ENCODE peak calls at places on chromosomes 16 and 17, in four cellular contexts. One of them, this sample, is unnamed.

GRCh38 chr17:43701318-43701743 is 39.6 kb upstream of the MEOX1 start:
- DNase-seq in SJCRH30: peak; percentile 67
- DNase-seq in CD4-positive, alpha-beta memory T cell: no peak
- DNase-seq in left lung: peak; percentile 78
- DNase-seq in this sample: peak; percentile 15

GRCh38 chr17:7215652-7216139 is 3.9 kb downstream of the DLG4 start:
- DNase-seq in CD4-positive, alpha-beta memory T cell: no peak
- DNase-seq in SJCRH30: no peak
- DNase-seq in left lung: no peak
- DNase-seq in this sample: no peak

GRCh38 chr16:525520-526180 is 1.9 kb upstream of the CAPN15 start:
- DNase-seq in SJCRH30: no peak
- DNase-seq in CD4-positive, alpha-beta memory T cell: no peak
- DNase-seq in left lung: no peak
- DNase-seq in this sample: peak; percentile 63

GRCh38 chr16:64543401-64543800 is 578.5 kb downstream of the CDH11 start:
- DNase-seq in CD4-positive, alpha-beta memory T cell: no peak
- DNase-seq in left lung: no peak
- DNase-seq in SJCRH30: no peak
- DNase-seq in this sample: no peak

GRCh38 chr17:7992516-7992915 is 9.9 kb upstream of the GUCY2D start:
- DNase-seq in SJCRH30: no peak
- DNase-seq in CD4-positive, alpha-beta memory T cell: no peak
- DNase-seq in left lung: no peak
- DNase-seq in this sample: no peak

GRCh38 chr17:27491713-27492190 is 35.5 kb downstream of the KSR1 start:
- DNase-seq in left lung: no peak
- DNase-seq in SJCRH30: peak; percentile 21
- DNase-seq in CD4-positive, alpha-beta memory T cell: no peak
- DNase-seq in this sample: no peak

GRCh38 chr16:50531359-50531758 is 16.8 kb upstream of the NKD1 start:
- DNase-seq in SJCRH30: no peak
- DNase-seq in CD4-positive, alpha-beta memory T cell: no peak
- DNase-seq in left lung: no peak
- DNase-seq in this sample: no peak

GRCh38 chr17:19717411-19717908 is 1.1 kb upstream of the SLC47A2 start:
- DNase-seq in SJCRH30: no peak
- DNase-seq in CD4-positive, alpha-beta memory T cell: no peak
- DNase-seq in left lung: peak; percentile 49
- DNase-seq in this sample: no peak

GRCh38 chr17:73949903-73950302 is 253.6 kb upstream of the RPL38 start:
- DNase-seq in SJCRH30: no peak
- DNase-seq in CD4-positive, alpha-beta memory T cell: no peak
- DNase-seq in left lung: no peak
- DNase-seq in this sample: no peak

GRCh38 chr16:25959216-25959615 is 267.5 kb downstream of the HS3ST4 start:
- DNase-seq in CD4-positive, alpha-beta memory T cell: no peak
- DNase-seq in left lung: no peak
- DNase-seq in SJCRH30: no peak
- DNase-seq in this sample: no peak

GRCh38 chr16:70700101-70701020 is 14.5 kb upstream of the MTSS2 start:
- DNase-seq in left lung: no peak
- DNase-seq in SJCRH30: peak; percentile 85
- DNase-seq in CD4-positive, alpha-beta memory T cell: no peak
- DNase-seq in this sample: no peak

GRCh38 chr17:1351967-1352366 is 48.1 kb downstream of the YWHAE start:
- DNase-seq in CD4-positive, alpha-beta memory T cell: no peak
- DNase-seq in SJCRH30: no peak
- DNase-seq in left lung: no peak
- DNase-seq in this sample: no peak

GRCh38 chr17:36463916-36464764 is 22.3 kb upstream of the ZNHIT3 start:
- DNase-seq in left lung: no peak
- DNase-seq in CD4-positive, alpha-beta memory T cell: peak; percentile 20
- DNase-seq in SJCRH30: no peak
- DNase-seq in this sample: peak; percentile 18

GRCh38 chr17:81387235-81388060 is 7.8 kb upstream of the BAHCC1 start:
- DNase-seq in CD4-positive, alpha-beta memory T cell: no peak
- DNase-seq in left lung: no peak
- DNase-seq in SJCRH30: peak; percentile 82
- DNase-seq in this sample: no peak

GRCh38 chr17:81386646-81387234 is 8.5 kb upstream of the BAHCC1 start:
- DNase-seq in CD4-positive, alpha-beta memory T cell: no peak
- DNase-seq in left lung: no peak
- DNase-seq in SJCRH30: peak; percentile 79
- DNase-seq in this sample: no peak

GRCh38 chr17:81389585-81389984 is 5.7 kb upstream of the BAHCC1 start:
- DNase-seq in CD4-positive, alpha-beta memory T cell: no peak
- DNase-seq in left lung: no peak
- DNase-seq in SJCRH30: no peak
- DNase-seq in this sample: no peak

GRCh38 chr17:81388612-81389367 is 6.5 kb upstream of the BAHCC1 start:
- DNase-seq in CD4-positive, alpha-beta memory T cell: no peak
- DNase-seq in SJCRH30: peak; percentile 82
- DNase-seq in left lung: no peak
- DNase-seq in this sample: no peak

GRCh38 chr17:81388091-81388611 is 7.1 kb upstream of the BAHCC1 start:
- DNase-seq in CD4-positive, alpha-beta memory T cell: no peak
- DNase-seq in SJCRH30: peak; percentile 53
- DNase-seq in left lung: no peak
- DNase-seq in this sample: no peak
- H3K27me3 ChIP-seq in CD4-positive, alpha-beta memory T cell: peaks cover 35% of the 10 kb centered on the region
- H3K27me3 ChIP-seq in SJCRH30: no peaks in the 10 kb centered on the region
- H3K27me3 ChIP-seq in left lung: peaks cover 75% of the 10 kb centered on the region
- H3K27me3 ChIP-seq in this sample: peaks cover 48% of the 10 kb centered on the region

GRCh38 chr17:72117470-72117747 is 3.4 kb upstream of the SOX9 start:
- DNase-seq in SJCRH30: no peak
- DNase-seq in CD4-positive, alpha-beta memory T cell: no peak
- DNase-seq in left lung: no peak
- DNase-seq in this sample: no peak

GRCh38 chr17:72119280-72119962 is 1.4 kb upstream of the SOX9 start:
- DNase-seq in SJCRH30: no peak
- DNase-seq in CD4-positive, alpha-beta memory T cell: no peak
- DNase-seq in left lung: no peak
- DNase-seq in this sample: no peak

GRCh38 chr17:72118588-72119279 is 2.1 kb upstream of the SOX9 start:
- DNase-seq in CD4-positive, alpha-beta memory T cell: no peak
- DNase-seq in SJCRH30: peak; percentile 68
- DNase-seq in left lung: no peak
- DNase-seq in this sample: peak; percentile 13

GRCh38 chr17:72116692-72117469 is 3.9 kb upstream of the SOX9 start:
- DNase-seq in left lung: peak; percentile 62
- DNase-seq in CD4-positive, alpha-beta memory T cell: no peak
- DNase-seq in SJCRH30: no peak
- DNase-seq in this sample: no peak

GRCh38 chr17:72117748-72118587 is 2.9 kb upstream of the SOX9 start:
- DNase-seq in CD4-positive, alpha-beta memory T cell: no peak
- DNase-seq in left lung: peak; percentile 77
- DNase-seq in SJCRH30: no peak
- DNase-seq in this sample: no peak
- H3K27me3 ChIP-seq in CD4-positive, alpha-beta memory T cell: peaks cover 24% of the 10 kb centered on the region
- H3K27me3 ChIP-seq in left lung: peaks cover 100% of the 10 kb centered on the region
- H3K27me3 ChIP-seq in SJCRH30: no peaks in the 10 kb centered on the region
- H3K27me3 ChIP-seq in this sample: peaks cover 14% of the 10 kb centered on the region

DNA sequence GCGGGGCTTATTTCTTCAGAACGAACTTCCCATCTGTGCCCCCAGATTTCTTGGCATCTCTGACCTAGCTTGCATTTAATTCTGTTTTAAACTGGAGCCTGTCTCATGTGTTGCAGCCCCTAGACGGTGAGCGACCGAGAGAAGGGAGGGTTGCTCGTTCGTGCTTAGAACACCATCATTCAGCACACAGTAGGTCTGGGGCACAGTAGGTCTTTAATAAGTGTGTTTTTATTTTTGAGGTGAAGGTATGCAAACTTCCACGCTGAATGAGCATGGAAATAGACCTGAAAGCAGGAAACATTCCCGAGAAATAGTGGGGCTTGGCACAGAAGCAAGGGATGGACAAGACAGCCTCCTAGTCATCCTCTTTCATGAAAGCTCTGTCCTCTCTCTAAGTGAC is 57.0 kb upstream of the TAC4 start:
- DNase-seq in CD4-positive, alpha-beta memory T cell: no peak
- DNase-seq in SJCRH30: no peak
- DNase-seq in left lung: no peak
- DNase-seq in this sample: no peak
- H3K27me3 ChIP-seq in CD4-positive, alpha-beta memory T cell: peaks cover 49% of the 10 kb centered on the region
- H3K27me3 ChIP-seq in SJCRH30: peaks cover 46% of the 10 kb centered on the region
- H3K27me3 ChIP-seq in left lung: peaks cover 100% of the 10 kb centered on the region
- H3K27me3 ChIP-seq in this sample: peaks cover 52% of the 10 kb centered on the region

GRCh38 chr17:45844695-45845375 is at the start of gene SPPL2C:
- DNase-seq in SJCRH30: no peak
- DNase-seq in CD4-positive, alpha-beta memory T cell: no peak
- DNase-seq in left lung: no peak
- DNase-seq in this sample: no peak

GRCh38 chr17:45846223-45846622 is 1.5 kb downstream of the SPPL2C start:
- DNase-seq in CD4-positive, alpha-beta memory T cell: no peak
- DNase-seq in SJCRH30: no peak
- DNase-seq in left lung: no peak
- DNase-seq in this sample: no peak

GRCh38 chr17:45845376-45846185 is 900 bp downstream of the SPPL2C start:
- DNase-seq in CD4-positive, alpha-beta memory T cell: no peak
- DNase-seq in left lung: no peak
- DNase-seq in SJCRH30: no peak
- DNase-seq in this sample: no peak

GRCh38 chr17:45841883-45842525 is 2.7 kb upstream of the SPPL2C start:
- DNase-seq in SJCRH30: no peak
- DNase-seq in CD4-positive, alpha-beta memory T cell: no peak
- DNase-seq in left lung: no peak
- DNase-seq in this sample: no peak

DNA sequence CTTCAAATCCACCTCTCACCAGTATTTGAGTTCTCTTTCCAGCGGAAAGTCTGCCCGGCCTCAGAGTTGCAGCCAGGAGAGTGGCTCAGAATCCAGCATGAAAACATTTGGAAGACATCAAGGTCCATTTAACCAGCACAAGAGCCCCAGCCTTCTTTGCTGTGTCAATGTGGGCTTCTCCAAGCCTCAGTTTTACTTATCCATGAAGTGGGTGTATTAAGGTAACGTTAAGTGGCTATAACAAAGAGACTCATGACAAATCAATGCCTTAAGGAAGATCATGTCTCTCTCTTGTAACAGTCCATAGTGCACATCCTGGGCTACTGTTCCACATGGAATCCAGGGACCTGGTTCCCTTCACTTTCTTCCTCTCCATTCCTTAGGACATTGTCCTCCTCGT is 959 bp upstream of the SPPL2C start:
- DNase-seq in left lung: no peak
- DNase-seq in SJCRH30: no peak
- DNase-seq in CD4-positive, alpha-beta memory T cell: no peak
- DNase-seq in this sample: no peak
- H3K27me3 ChIP-seq in left lung: peaks cover 8% of the 10 kb centered on the region
- H3K27me3 ChIP-seq in SJCRH30: peaks cover 8% of the 10 kb centered on the region
- H3K27me3 ChIP-seq in CD4-positive, alpha-beta memory T cell: no peaks in the 10 kb centered on the region
- H3K27me3 ChIP-seq in this sample: no peaks in the 10 kb centered on the region